ENCODE peak calls at places on chromosomes 16 and 17, in five cellular contexts. M is HCT116, I is GM12878, A is HepG2, P is H1. G is an unnamed sample.

GRCh38 chr17:31411707-31412285 is 20.3 kb downstream of the RAB11FIP4 start:
- DNase-seq in A (no peak), I (no peak), P (no peak), M (no peak), G (no peak)

GRCh38 chr17:19760781-19761180 is 12.7 kb upstream of the ALDH3A1 start:
- DNase-seq in A (no peak), P (no peak), M (no peak), I (no peak), G (no peak)

GRCh38 chr17:76199466-76199865 is 40.8 kb downstream of the RNF157 start:
- DNase-seq in M (no peak), P (no peak), A (no peak), I (no peak), G (no peak)

GRCh38 chr16:11530171-11530940 is 56.4 kb downstream of the LITAF start:
- DNase-seq in I (no peak), P (no peak), A (peak), M (no peak), G (no peak)

GRCh38 chr17:39601010-39601597 is 6.6 kb downstream of the NEUROD2 start:
- DNase-seq in M (no peak), P (no peak), I (no peak), A (no peak), G (peak)

GRCh38 chr16:74950511-74950910 is 34.4 kb downstream of the WDR59 start:
- DNase-seq in A (no peak), P (no peak), M (no peak), I (no peak), G (no peak)

GRCh38 chr16:15843635-15844279 is 13.1 kb downstream of the MYH11 start:
- DNase-seq in P (no peak), A (no peak), M (no peak), I (no peak), G (no peak)

GRCh38 chr17:50872710-50873424 is 6.7 kb upstream of the TOB1 start:
- DNase-seq in M (no peak), P (no peak), I (no peak), A (no peak), G (no peak)

GRCh38 chr16:30747331-30747730 is 894 bp upstream of the PHKG2 start:
- DNase-seq in P (no peak), I (no peak), M (no peak), A (no peak), G (no peak)

GRCh38 chr16:71350821-71351557 is 7.5 kb upstream of the CALB2 start:
- DNase-seq in A (no peak), M (no peak), P (no peak), I (no peak), G (no peak)

GRCh38 chr16:54171855-54172537 is 114.6 kb downstream of the IRX3 start:
- DNase-seq in M (no peak), P (no peak), A (peak), I (no peak), G (no peak)

GRCh38 chr16:66295191-66295590 is 71.3 kb upstream of the CDH5 start:
- DNase-seq in I (no peak), P (no peak), M (no peak), A (no peak), G (no peak)

GRCh38 chr17:10875411-10875810 is 37.5 kb upstream of the PIRT start:
- DNase-seq in M (no peak), I (no peak), P (no peak), A (no peak), G (peak)

GRCh38 chr17:40086150-40087044 is 14.0 kb downstream of the NR1D1 start:
- DNase-seq in M (no peak), I (no peak), A (peak), P (no peak), G (peak)

GRCh38 chr16:85235988-85236831 is 123.9 kb upstream of the CIBAR2 start:
- DNase-seq in M (no peak), P (no peak), I (no peak), A (no peak), G (no peak)

GRCh38 chr16:24685539-24686432 is 43.7 kb upstream of the TNRC6A start:
- DNase-seq in I (no peak), A (peak), M (no peak), P (no peak), G (peak)

GRCh38 chr17:76872221-76872873 is 4.1 kb downstream of the MGAT5B start:
- DNase-seq in I (no peak), M (peak), P (no peak), A (no peak), G (no peak)

GRCh38 chr16:68802190-68802589 is 41.1 kb upstream of the TANGO6 start:
- DNase-seq in A (no peak), I (no peak), P (no peak), M (no peak), G (no peak)

GRCh38 chr16:30054959-30055553 is 10.5 kb upstream of the ALDOA start:
- DNase-seq in M (no peak), P (no peak), I (no peak), A (peak), G (peak)

GRCh38 chr17:39726617-39727016 is 3.7 kb downstream of the MIEN1 start:
- DNase-seq in P (no peak), I (no peak), M (no peak), A (no peak), G (no peak)

GRCh38 chr17:57424777-57425188 is 168.5 kb downstream of the MSI2 start:
- DNase-seq in I (no peak), A (peak), P (no peak), M (peak), G (no peak)

GRCh38 chr17:43712397-43712796 is 46.2 kb downstream of the SOST start:
- DNase-seq in M (no peak), A (no peak), P (no peak), I (no peak), G (no peak)

GRCh38 chr17:61469474-61469873 is 17.3 kb downstream of the TBX4 start:
- DNase-seq in I (no peak), A (no peak), P (no peak), M (no peak), G (no peak)

GRCh38 chr17:13114601-13115024 is 96.8 kb upstream of the ELAC2 start:
- DNase-seq in M (peak), I (no peak), P (peak), A (peak), G (peak)

GRCh38 chr17:43713494-43714162 is 45.0 kb downstream of the SOST start:
- DNase-seq in I (no peak), P (no peak), M (no peak), A (no peak), G (peak)

GRCh38 chr17:65254166-65254565 is 117.0 kb downstream of the RGS9 start:
- DNase-seq in I (no peak), P (no peak), A (peak), M (no peak), G (no peak)

GRCh38 chr17:76925333-76925935 is 57.2 kb downstream of the MGAT5B start:
- DNase-seq in I (no peak), P (no peak), M (no peak), A (no peak), G (no peak)

GRCh38 chr16:48165961-48166578 is 10.3 kb upstream of the ABCC12 start:
- DNase-seq in M (no peak), A (peak), I (no peak), P (no peak), G (no peak)

GRCh38 chr17:49836111-49837030 is 11.5 kb downstream of the TAC4 start:
- DNase-seq in P (no peak), I (no peak), M (no peak), A (peak), G (no peak)

GRCh38 chr17:80710716-80711115 is 166.1 kb downstream of the RPTOR start:
- DNase-seq in M (no peak), A (no peak), P (no peak), I (no peak), G (no peak)

GRCh38 chr17:80708497-80708896 is 163.9 kb downstream of the RPTOR start:
- DNase-seq in M (no peak), I (no peak), A (no peak), P (no peak), G (no peak)

GRCh38 chr17:80706454-80706853 is 161.8 kb downstream of the RPTOR start:
- DNase-seq in P (no peak), A (peak), I (no peak), M (no peak), G (no peak)

GRCh38 chr17:80712089-80712488 is 167.5 kb downstream of the RPTOR start:
- DNase-seq in P (no peak), A (no peak), I (no peak), M (no peak), G (no peak)

GRCh38 chr17:80709090-80709695 is 164.6 kb downstream of the RPTOR start:
- DNase-seq in M (no peak), A (no peak), I (no peak), P (no peak), G (no peak)
- TF ChIP-seq ATF3 in M (no peak), A (no peak), I (no peak), P (no peak), G (no peak)

GRCh38 chr17:78883090-78883532 is 19.9 kb downstream of the CEP295NL start:
- DNase-seq in I (no peak), A (peak), M (peak), P (no peak), G (no peak)
- TF ChIP-seq ATF3 in I (no peak), A (peak), M (no peak), P (no peak), G (no peak)

GRCh38 chr17:36746654-36747053 is 145.3 kb downstream of the MRM1 start:
- DNase-seq in I (no peak), P (no peak), A (no peak), M (no peak), G (no peak)

GRCh38 chr17:36742267-36743000 is 141.1 kb downstream of the MRM1 start:
- DNase-seq in P (no peak), A (no peak), M (no peak), I (no peak), G (peak)

GRCh38 chr17:36741019-36741902 is 139.9 kb downstream of the MRM1 start:
- DNase-seq in I (no peak), A (no peak), P (no peak), M (no peak), G (no peak)

GRCh38 chr17:36740157-36740556 is 138.8 kb downstream of the MRM1 start:
- DNase-seq in M (no peak), I (no peak), A (no peak), P (no peak), G (no peak)

DNA sequence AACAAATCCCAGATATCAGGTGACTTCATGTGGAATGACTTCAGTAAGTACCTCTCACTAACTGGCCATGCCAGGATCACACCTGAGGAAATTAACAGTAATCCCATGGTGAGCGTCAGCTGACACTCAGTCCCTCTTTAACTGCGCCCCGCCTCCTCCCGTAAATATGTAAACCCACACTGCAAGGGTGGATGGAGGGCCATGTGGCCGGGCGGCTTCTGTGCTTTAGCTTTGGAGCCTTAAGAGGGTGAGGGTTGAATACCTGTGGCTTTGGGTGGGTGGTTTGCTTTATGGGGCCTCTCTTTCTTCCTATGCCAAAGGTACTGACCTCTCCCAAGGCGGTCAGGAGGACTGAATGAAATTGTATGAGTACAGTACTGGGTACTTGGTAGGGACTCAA is 141.7 kb downstream of the MRM1 start:
- DNase-seq in P (no peak), M (no peak), I (no peak), A (no peak), G (no peak)
- TF ChIP-seq ATF3 in P (no peak), M (no peak), I (no peak), A (no peak), G (no peak)

GRCh38 chr16:83803811-83804210 is 4.0 kb upstream of the HSBP1 start:
- DNase-seq in M (no peak), I (no peak), P (no peak), A (no peak), G (no peak)
- TF ChIP-seq ATF3 in M (no peak), I (no peak), P (no peak), A (no peak), G (no peak)

GRCh38 chr17:81488276-81488860 is 24.2 kb downstream of the ACTG1 start:
- DNase-seq in A (no peak), P (no peak), I (no peak), M (no peak), G (no peak)
- TF ChIP-seq ATF3 in A (no peak), P (no peak), I (no peak), M (no peak), G (no peak)

GRCh38 chr17:27985306-27985705 is 57.2 kb upstream of the NLK start:
- DNase-seq in M (no peak), A (no peak), P (no peak), I (no peak), G (no peak)

GRCh38 chr17:27984816-27985215 is 57.7 kb upstream of the NLK start:
- DNase-seq in A (no peak), I (no peak), P (no peak), M (no peak), G (no peak)

GRCh38 chr17:27985736-27986394 is 56.6 kb upstream of the NLK start:
- DNase-seq in P (no peak), A (no peak), M (no peak), I (no peak), G (no peak)

GRCh38 chr17:27989046-27989445 is 53.4 kb upstream of the NLK start:
- DNase-seq in A (no peak), I (no peak), M (no peak), P (no peak), G (no peak)

DNA sequence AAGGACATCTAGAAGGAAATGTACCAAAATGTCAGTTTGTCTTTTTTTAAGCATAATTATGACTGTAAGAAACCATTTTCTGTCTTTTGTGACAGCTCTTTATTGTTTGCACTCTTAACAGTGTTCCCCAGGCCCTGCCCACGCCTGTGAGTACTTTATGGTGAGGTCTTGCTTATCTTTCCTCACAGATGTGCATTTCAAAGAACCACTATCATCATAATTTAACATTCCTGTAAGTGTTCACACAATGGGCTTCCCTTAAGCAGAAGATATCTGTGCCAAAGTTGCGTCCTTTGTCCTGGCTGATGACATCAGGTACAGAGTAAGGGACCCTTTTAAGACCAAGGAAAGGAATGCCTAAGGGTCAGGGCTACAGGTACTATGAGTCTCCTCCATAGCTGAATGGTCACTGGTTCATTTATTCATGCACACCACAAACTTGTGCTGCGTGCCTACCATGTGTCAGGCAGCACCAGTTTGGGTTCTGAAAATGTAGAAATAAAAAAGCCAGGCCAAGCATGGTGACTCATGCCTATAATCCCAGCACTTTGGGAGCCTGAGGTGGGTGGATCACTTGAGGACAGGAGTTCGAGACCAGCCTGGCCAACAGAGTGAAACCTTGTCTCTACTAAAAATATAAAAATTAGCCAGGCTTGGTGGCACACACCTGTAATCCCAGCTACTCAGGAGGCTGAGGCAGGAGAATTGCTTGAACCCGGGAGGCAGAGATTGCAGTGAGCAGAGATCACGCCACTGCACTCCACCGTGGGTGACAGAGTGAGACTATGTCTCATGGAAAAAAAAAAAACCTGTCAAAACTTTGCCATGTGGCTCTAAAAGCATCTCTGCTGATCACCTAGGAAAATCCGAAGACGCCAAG is 55.4 kb upstream of the NLK start:
- DNase-seq in M (no peak), I (no peak), A (no peak), P (no peak), G (no peak)
- TF ChIP-seq ATF3 in M (no peak), I (no peak), A (no peak), P (no peak), G (no peak)